ENCODE peak calls at places on chromosomes 2 and 18, in four cellular contexts. Z is Calu3, K is cardiac muscle cell, W is lung. F is an unnamed sample.

GRCh38 chr2:202265467-202266277 is at the start of gene NOP58:
- DNase-seq in Z (peak), K (peak), W (peak), F (peak)

GRCh38 chr2:224145751-224146355 is 106.8 kb upstream of the SERPINE2 start:
- DNase-seq in Z (no peak), K (no peak), W (no peak), F (no peak)

GRCh38 chr2:201936817-201937216 is 96.8 kb upstream of the FZD7 start:
- DNase-seq in Z (peak), K (no peak), W (no peak), F (no peak)

GRCh38 chr18:68397241-68398035 is 317.5 kb downstream of the TMX3 start:
- DNase-seq in Z (no peak), K (no peak), W (no peak), F (no peak)

GRCh38 chr2:131156452-131157149 is 51.5 kb downstream of the PLEKHB2 start:
- DNase-seq in Z (peak), K (no peak), W (peak), F (no peak)

GRCh38 chr18:39846277-39846676 is 2108.8 kb upstream of the PIK3C3 start:
- DNase-seq in Z (no peak), K (peak), W (peak), F (peak)

GRCh38 chr2:186209532-186209931 is 276.5 kb upstream of the ZC3H15 start:
- DNase-seq in Z (no peak), K (no peak), W (no peak), F (no peak)

GRCh38 chr18:36729197-36729596 is 99.6 kb downstream of the TPGS2 start:
- DNase-seq in Z (no peak), K (no peak), W (no peak), F (no peak)

GRCh38 chr2:238099709-238100048 is 461 bp upstream of the ESPNL start:
- DNase-seq in Z (no peak), K (no peak), W (no peak), F (peak)

GRCh38 chr2:160338891-160339290 is 138.8 kb upstream of the ITGB6 start:
- DNase-seq in Z (no peak), K (peak), W (no peak), F (peak)

GRCh38 chr2:230586328-230586982 is 126.2 kb upstream of the CAB39 start:
- DNase-seq in Z (no peak), K (no peak), W (no peak), F (no peak)

GRCh38 chr18:27136208-27136535 is 48.9 kb downstream of the CHST9 start:
- DNase-seq in Z (peak), K (no peak), W (peak), F (no peak)

DNA sequence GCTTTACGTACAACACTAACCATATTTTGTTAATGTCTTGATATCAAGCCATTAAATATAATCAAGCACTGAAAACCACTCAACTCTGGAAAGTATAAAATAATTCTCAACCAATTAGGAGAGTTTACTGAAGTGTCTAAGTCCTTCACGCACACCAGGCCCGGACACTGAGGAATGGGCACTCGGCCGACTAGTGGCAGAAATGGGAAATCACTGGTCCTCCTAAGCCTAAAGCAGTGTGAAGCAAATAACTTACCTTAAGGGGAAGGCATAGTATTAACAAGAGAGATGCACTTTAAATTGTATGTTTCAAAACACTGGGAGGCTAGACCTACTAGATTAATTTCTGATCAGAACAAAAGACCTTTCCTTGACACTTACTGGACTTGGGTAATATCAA is 45.7 kb downstream of the FAM210A start:
- DNase-seq in Z (no peak), K (peak), W (no peak), F (no peak)
- TF ChIP-seq CTCF in Z (peak), K (peak), W (no peak), F (peak)

GRCh38 chr2:219175928-219176817 is 552 bp downstream of the CNPPD1 start:
- DNase-seq in Z (peak), K (peak), W (peak), F (peak)

GRCh38 chr2:219179601-219180465 is 1.8 kb downstream of the RETREG2 start:
- DNase-seq in Z (no peak), K (no peak), W (no peak), F (peak)

GRCh38 chr2:219176818-219177593 is at the start of gene CNPPD1:
- DNase-seq in Z (peak), K (peak), W (peak), F (peak)

GRCh38 chr2:219178377-219179175 is 501 bp downstream of the RETREG2 start:
- DNase-seq in Z (peak), K (peak), W (peak), F (peak)

GRCh38 chr2:219177594-219178376 is at the start of gene RETREG2:
- DNase-seq in Z (peak), K (peak), W (peak), F (peak)
- TF ChIP-seq CTCF in Z (peak), K (peak), W (peak), F (no peak)

GRCh38 chr2:104873689-104874054 is 19.8 kb downstream of the POU3F3 start:
- DNase-seq in Z (no peak), K (no peak), W (no peak), F (no peak)
- TF ChIP-seq CTCF in Z (no peak), K (no peak), W (no peak), F (no peak)

GRCh38 chr18:51980101-51980500 is 359.9 kb upstream of the DCC start:
- DNase-seq in Z (no peak), K (no peak), W (no peak), F (no peak)
- TF ChIP-seq CTCF in Z (no peak), K (no peak), W (no peak), F (no peak)

F was measured in sigmoid colon.